ENCODE peak calls at places on chromosomes 11 and 22, in seven cellular contexts. One of them, this sample, is unnamed.

GRCh38 chr11:90531001-90531400 is 308.2 kb upstream of the CHORDC1 start:
- DNase-seq in cardiac muscle cell: no peak
- DNase-seq in neural progenitor cell: no peak
- DNase-seq in type B pancreatic cell: no peak
- DNase-seq in lower leg skin: no peak
- DNase-seq in foreskin fibroblast: no peak
- DNase-seq in vagina: no peak
- DNase-seq in this sample: no peak

GRCh38 chr22:26673485-26673884 is 16.1 kb downstream of the MIAT start:
- DNase-seq in lower leg skin: no peak
- DNase-seq in neural progenitor cell: no peak
- DNase-seq in type B pancreatic cell: no peak
- DNase-seq in vagina: no peak
- DNase-seq in foreskin fibroblast: peak
- DNase-seq in cardiac muscle cell: no peak
- DNase-seq in this sample: no peak

GRCh38 chr22:49253656-49254055 is 574.0 kb downstream of the BRD1 start:
- DNase-seq in neural progenitor cell: no peak
- DNase-seq in type B pancreatic cell: peak
- DNase-seq in vagina: no peak
- DNase-seq in lower leg skin: peak
- DNase-seq in foreskin fibroblast: no peak
- DNase-seq in cardiac muscle cell: no peak
- DNase-seq in this sample: no peak

GRCh38 chr11:69524291-69524882 is 42.9 kb downstream of the LINC01488 start:
- DNase-seq in neural progenitor cell: no peak
- DNase-seq in vagina: no peak
- DNase-seq in foreskin fibroblast: peak
- DNase-seq in lower leg skin: no peak
- DNase-seq in cardiac muscle cell: no peak
- DNase-seq in type B pancreatic cell: no peak
- DNase-seq in this sample: no peak

GRCh38 chr11:69523453-69523852 is 42.0 kb downstream of the LINC01488 start:
- DNase-seq in neural progenitor cell: no peak
- DNase-seq in cardiac muscle cell: no peak
- DNase-seq in foreskin fibroblast: no peak
- DNase-seq in vagina: no peak
- DNase-seq in type B pancreatic cell: no peak
- DNase-seq in lower leg skin: no peak
- DNase-seq in this sample: no peak

GRCh38 chr22:37781434-37782059 is 26.2 kb upstream of the GCAT start:
- DNase-seq in vagina: no peak
- DNase-seq in type B pancreatic cell: no peak
- DNase-seq in cardiac muscle cell: no peak
- DNase-seq in neural progenitor cell: peak
- DNase-seq in lower leg skin: peak
- DNase-seq in foreskin fibroblast: peak
- DNase-seq in this sample: no peak

GRCh38 chr11:131710511-131710910 is 340.1 kb downstream of the NTM start:
- DNase-seq in neural progenitor cell: no peak
- DNase-seq in type B pancreatic cell: no peak
- DNase-seq in cardiac muscle cell: no peak
- DNase-seq in vagina: no peak
- DNase-seq in foreskin fibroblast: peak
- DNase-seq in lower leg skin: no peak
- DNase-seq in this sample: no peak

GRCh38 chr11:62546244-62546936 is at the start of gene AHNAK:
- DNase-seq in type B pancreatic cell: peak
- DNase-seq in lower leg skin: peak
- DNase-seq in neural progenitor cell: peak
- DNase-seq in cardiac muscle cell: peak
- DNase-seq in foreskin fibroblast: peak
- DNase-seq in vagina: no peak
- DNase-seq in this sample: peak

GRCh38 chr11:11607772-11608171 is 14.0 kb downstream of the GALNT18 start:
- DNase-seq in neural progenitor cell: no peak
- DNase-seq in lower leg skin: no peak
- DNase-seq in vagina: no peak
- DNase-seq in type B pancreatic cell: no peak
- DNase-seq in foreskin fibroblast: no peak
- DNase-seq in cardiac muscle cell: no peak
- DNase-seq in this sample: no peak

GRCh38 chr22:25786165-25786564 is 44.2 kb downstream of the MYO18B start:
- DNase-seq in type B pancreatic cell: no peak
- DNase-seq in foreskin fibroblast: no peak
- DNase-seq in lower leg skin: no peak
- DNase-seq in vagina: no peak
- DNase-seq in cardiac muscle cell: no peak
- DNase-seq in neural progenitor cell: no peak
- DNase-seq in this sample: no peak

GRCh38 chr11:30225642-30226041 is 5.2 kb upstream of the FSHB start:
- DNase-seq in type B pancreatic cell: no peak
- DNase-seq in cardiac muscle cell: no peak
- DNase-seq in lower leg skin: no peak
- DNase-seq in neural progenitor cell: peak
- DNase-seq in foreskin fibroblast: no peak
- DNase-seq in vagina: no peak
- DNase-seq in this sample: no peak

GRCh38 chr11:74412733-74413359 is 14.6 kb upstream of the PGM2L1 start:
- DNase-seq in lower leg skin: no peak
- DNase-seq in cardiac muscle cell: no peak
- DNase-seq in neural progenitor cell: no peak
- DNase-seq in vagina: no peak
- DNase-seq in type B pancreatic cell: no peak
- DNase-seq in foreskin fibroblast: no peak
- DNase-seq in this sample: no peak

GRCh38 chr11:72828081-72828567 is 13.9 kb downstream of the ATG16L2 start:
- DNase-seq in vagina: no peak
- DNase-seq in cardiac muscle cell: no peak
- DNase-seq in type B pancreatic cell: no peak
- DNase-seq in foreskin fibroblast: peak
- DNase-seq in neural progenitor cell: no peak
- DNase-seq in lower leg skin: peak
- DNase-seq in this sample: no peak

GRCh38 chr22:36304429-36304828 is 51.5 kb downstream of the APOL1 start:
- DNase-seq in foreskin fibroblast: no peak
- DNase-seq in neural progenitor cell: no peak
- DNase-seq in cardiac muscle cell: no peak
- DNase-seq in type B pancreatic cell: no peak
- DNase-seq in lower leg skin: no peak
- DNase-seq in vagina: no peak
- DNase-seq in this sample: no peak

GRCh38 chr22:17853066-17853465 is 78.8 kb upstream of the BID start:
- DNase-seq in neural progenitor cell: no peak
- DNase-seq in vagina: no peak
- DNase-seq in type B pancreatic cell: no peak
- DNase-seq in cardiac muscle cell: no peak
- DNase-seq in foreskin fibroblast: no peak
- DNase-seq in lower leg skin: no peak
- DNase-seq in this sample: no peak

GRCh38 chr11:10669258-10670033 is 24.1 kb downstream of the IRAG1 start:
- DNase-seq in foreskin fibroblast: peak
- DNase-seq in vagina: no peak
- DNase-seq in type B pancreatic cell: no peak
- DNase-seq in lower leg skin: no peak
- DNase-seq in neural progenitor cell: no peak
- DNase-seq in cardiac muscle cell: no peak
- DNase-seq in this sample: no peak

GRCh38 chr11:776459-777287 is 614 bp downstream of the GATD1 start:
- DNase-seq in vagina: no peak
- DNase-seq in foreskin fibroblast: peak
- DNase-seq in cardiac muscle cell: peak
- DNase-seq in neural progenitor cell: peak
- DNase-seq in type B pancreatic cell: peak
- DNase-seq in lower leg skin: peak
- DNase-seq in this sample: peak

DNA sequence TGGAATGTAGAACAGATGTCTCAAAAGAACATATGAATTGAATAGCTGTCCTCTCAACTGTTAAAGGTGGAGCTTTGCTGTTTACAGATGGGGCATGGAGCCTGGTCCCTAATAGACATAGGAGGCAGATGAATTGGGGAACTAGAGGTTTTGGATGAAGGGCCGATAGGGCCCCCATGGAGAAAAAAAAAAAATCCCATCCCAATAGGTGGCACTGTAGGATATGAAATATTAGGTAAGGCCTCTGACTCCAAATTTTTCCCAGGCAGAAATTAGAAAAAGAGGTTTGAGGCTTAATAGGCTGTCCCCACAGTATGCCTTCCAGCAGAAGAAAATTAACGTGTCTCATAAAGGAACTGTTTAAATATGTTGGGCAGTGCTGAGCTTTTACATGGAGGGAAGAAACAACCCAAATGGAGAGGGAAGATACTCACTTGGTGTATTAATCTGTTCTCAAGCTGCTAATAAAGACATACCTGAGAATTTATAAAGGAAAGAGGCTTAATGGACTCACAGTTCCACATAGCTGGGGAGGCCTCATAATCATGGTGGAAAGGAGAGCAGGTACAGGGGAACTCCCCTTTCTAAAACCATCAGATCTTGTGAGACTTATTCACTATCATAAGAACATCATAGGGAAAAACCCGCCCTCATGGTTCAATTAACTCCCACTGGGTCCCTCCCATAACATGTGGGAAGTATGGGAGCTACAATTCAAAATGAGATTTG is 30.1 kb upstream of the TMEM45B start:
- DNase-seq in cardiac muscle cell: no peak
- DNase-seq in vagina: no peak
- DNase-seq in lower leg skin: no peak
- DNase-seq in neural progenitor cell: no peak
- DNase-seq in type B pancreatic cell: no peak
- DNase-seq in foreskin fibroblast: peak
- DNase-seq in this sample: no peak
- TF ChIP-seq CTCF in cardiac muscle cell: peak
- TF ChIP-seq CTCF in vagina: no peak
- TF ChIP-seq CTCF in lower leg skin: no peak
- TF ChIP-seq CTCF in neural progenitor cell: peak
- TF ChIP-seq CTCF in type B pancreatic cell: peak
- TF ChIP-seq CTCF in foreskin fibroblast: no peak
- TF ChIP-seq CTCF in this sample: peak

DNA sequence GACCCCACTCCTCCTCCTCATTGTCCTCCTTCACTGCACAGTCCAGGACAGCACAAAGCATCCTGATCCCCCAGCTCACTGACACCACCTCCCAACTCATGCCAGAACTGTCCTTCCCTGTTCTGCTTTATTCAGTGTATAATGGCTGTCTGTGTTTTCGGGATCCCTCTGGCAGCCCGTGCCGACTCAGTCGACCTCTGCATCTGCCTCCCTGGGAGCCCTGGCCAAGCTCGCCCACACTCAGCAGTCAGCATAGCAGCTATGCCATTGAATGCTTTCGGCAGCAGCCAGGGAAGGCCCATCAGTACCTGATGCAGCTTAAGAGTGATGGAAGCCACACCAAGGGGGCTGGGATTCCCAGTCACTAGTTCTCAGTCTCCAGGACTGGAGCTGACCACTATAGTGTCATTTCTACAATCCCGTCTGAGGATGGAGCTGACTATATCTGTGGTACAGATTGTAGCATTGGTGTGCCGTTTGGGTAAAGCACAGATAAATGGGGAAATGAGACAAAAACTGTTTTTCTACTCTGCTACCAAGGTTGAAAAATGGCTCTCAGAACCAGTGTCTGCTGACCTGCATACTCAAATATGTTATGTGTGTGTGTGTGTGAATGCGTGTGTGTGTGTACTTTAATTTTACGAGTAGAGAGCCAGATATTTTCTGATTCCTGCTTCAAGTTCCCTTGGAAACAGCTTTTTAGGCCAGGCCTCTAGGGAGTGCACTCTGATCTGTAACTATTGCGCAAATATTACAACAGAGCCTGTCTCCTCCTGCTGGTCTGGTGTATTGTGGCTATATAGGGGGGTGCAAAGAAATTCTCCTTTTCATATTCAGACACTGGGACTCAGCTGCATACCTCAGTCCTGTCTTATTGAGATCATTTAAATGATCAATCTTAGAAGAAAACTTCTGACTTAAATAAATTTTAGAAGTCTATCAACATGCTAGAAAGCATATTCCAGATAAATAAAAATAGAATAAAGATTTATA is 78.8 kb upstream of the TOP3B start:
- DNase-seq in type B pancreatic cell: no peak
- DNase-seq in foreskin fibroblast: peak
- DNase-seq in lower leg skin: no peak
- DNase-seq in cardiac muscle cell: no peak
- DNase-seq in neural progenitor cell: no peak
- DNase-seq in vagina: no peak
- DNase-seq in this sample: no peak
- TF ChIP-seq CTCF in type B pancreatic cell: peak
- TF ChIP-seq CTCF in foreskin fibroblast: peak
- TF ChIP-seq CTCF in lower leg skin: no peak
- TF ChIP-seq CTCF in cardiac muscle cell: peak
- TF ChIP-seq CTCF in neural progenitor cell: no peak
- TF ChIP-seq CTCF in vagina: no peak
- TF ChIP-seq CTCF in this sample: no peak

GRCh38 chr11:34443136-34443535 is 4.4 kb downstream of the CAT start:
- DNase-seq in neural progenitor cell: no peak
- DNase-seq in vagina: no peak
- DNase-seq in cardiac muscle cell: no peak
- DNase-seq in type B pancreatic cell: no peak
- DNase-seq in lower leg skin: no peak
- DNase-seq in foreskin fibroblast: no peak
- DNase-seq in this sample: no peak
- TF ChIP-seq CTCF in neural progenitor cell: no peak
- TF ChIP-seq CTCF in vagina: no peak
- TF ChIP-seq CTCF in cardiac muscle cell: no peak
- TF ChIP-seq CTCF in type B pancreatic cell: no peak
- TF ChIP-seq CTCF in lower leg skin: no peak
- TF ChIP-seq CTCF in foreskin fibroblast: no peak
- TF ChIP-seq CTCF in this sample: no peak

GRCh38 chr11:65662802-65663633 is at the start of gene RELA:
- DNase-seq in vagina: no peak
- DNase-seq in type B pancreatic cell: peak
- DNase-seq in cardiac muscle cell: peak
- DNase-seq in foreskin fibroblast: peak
- DNase-seq in lower leg skin: peak
- DNase-seq in neural progenitor cell: peak
- DNase-seq in this sample: peak
- TF ChIP-seq CTCF in vagina: peak
- TF ChIP-seq CTCF in type B pancreatic cell: no peak
- TF ChIP-seq CTCF in cardiac muscle cell: no peak
- TF ChIP-seq CTCF in foreskin fibroblast: no peak
- TF ChIP-seq CTCF in lower leg skin: no peak
- TF ChIP-seq CTCF in neural progenitor cell: no peak
- TF ChIP-seq CTCF in this sample: no peak

DNA sequence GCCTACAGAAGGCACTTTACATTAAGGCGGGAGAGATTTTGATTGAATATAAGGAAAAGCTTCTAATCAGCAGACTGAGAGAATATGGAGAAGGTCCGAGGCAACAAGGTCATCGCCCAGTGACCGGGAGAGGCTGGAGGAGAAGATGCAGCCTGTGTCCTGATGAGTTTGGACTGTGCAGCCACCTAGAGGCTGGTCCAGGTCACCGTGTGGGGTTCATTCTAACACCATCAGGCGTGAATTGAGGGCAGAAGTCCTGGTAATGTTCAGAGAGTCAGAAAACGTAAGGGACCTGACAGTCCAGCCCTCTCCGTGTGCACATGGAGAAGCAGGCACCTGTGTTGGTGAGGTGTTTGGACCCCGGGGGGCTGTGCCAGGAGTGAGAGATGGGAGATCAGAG is 102.7 kb downstream of the FEZ1 start:
- DNase-seq in foreskin fibroblast: no peak
- DNase-seq in lower leg skin: no peak
- DNase-seq in neural progenitor cell: no peak
- DNase-seq in type B pancreatic cell: no peak
- DNase-seq in cardiac muscle cell: no peak
- DNase-seq in vagina: no peak
- DNase-seq in this sample: no peak
- TF ChIP-seq CTCF in foreskin fibroblast: no peak
- TF ChIP-seq CTCF in lower leg skin: no peak
- TF ChIP-seq CTCF in neural progenitor cell: peak
- TF ChIP-seq CTCF in type B pancreatic cell: no peak
- TF ChIP-seq CTCF in cardiac muscle cell: no peak
- TF ChIP-seq CTCF in vagina: no peak
- TF ChIP-seq CTCF in this sample: no peak